ENCODE peak calls at places on chromosomes 11 and 22, in five cellular contexts. C is SJSA1, H is tibial nerve, S is K562, A is IMR-90. Y is an unnamed sample.
A peak's percentile ranks its signal among the peaks of the same experiment; 100 is the strongest.

GRCh38 chr11:91104237-91104636 is 881.4 kb upstream of the CHORDC1 start:
- DNase-seq in C (no peak), H (no peak), S (no peak), A (peak; percentile 80), Y (no peak)

GRCh38 chr11:504053-504993 is 2.7 kb downstream of the RNH1 start:
- DNase-seq in C (no peak), H (no peak), S (peak; percentile 72), A (no peak), Y (no peak)

GRCh38 chr22:46131151-46131587 is 19.2 kb upstream of the PPARA start:
- DNase-seq in C (no peak), H (no peak), S (peak; percentile 51), A (no peak), Y (no peak)

GRCh38 chr22:23180893-23181762 is 819 bp downstream of the BCR start:
- DNase-seq in C (no peak), H (no peak), S (peak; percentile 92), A (no peak), Y (no peak)

GRCh38 chr11:64876835-64877341 is 1.5 kb downstream of the EHD1 start:
- DNase-seq in C (peak; percentile 86), H (no peak), S (no peak), A (peak; percentile 46), Y (peak; percentile 77)

GRCh38 chr11:8906629-8907028 is 4.4 kb upstream of the AKIP1 start:
- DNase-seq in C (peak; percentile 11), H (no peak), S (no peak), A (peak; percentile 84), Y (no peak)

GRCh38 chr11:70731670-70732492 is 333.6 kb downstream of the CTTN start:
- DNase-seq in C (no peak), H (no peak), S (no peak), A (no peak), Y (no peak)

GRCh38 chr22:38792833-38793232 is 1.1 kb downstream of the DNAL4 start:
- DNase-seq in C (no peak), H (no peak), S (no peak), A (peak; percentile 59), Y (no peak)

GRCh38 chr22:31177420-31178162 is 17.6 kb downstream of the RNF185 start:
- DNase-seq in C (peak; percentile 83), H (no peak), S (no peak), A (peak; percentile 96), Y (peak; percentile 51)

GRCh38 chr22:44068422-44069191 is 44.5 kb downstream of the PARVB start:
- DNase-seq in C (no peak), H (no peak), S (no peak), A (no peak), Y (no peak)

GRCh38 chr11:134071766-134072403 is 3.0 kb downstream of the JAM3 start:
- DNase-seq in C (no peak), H (no peak), S (no peak), A (peak; percentile 16), Y (no peak)

DNA sequence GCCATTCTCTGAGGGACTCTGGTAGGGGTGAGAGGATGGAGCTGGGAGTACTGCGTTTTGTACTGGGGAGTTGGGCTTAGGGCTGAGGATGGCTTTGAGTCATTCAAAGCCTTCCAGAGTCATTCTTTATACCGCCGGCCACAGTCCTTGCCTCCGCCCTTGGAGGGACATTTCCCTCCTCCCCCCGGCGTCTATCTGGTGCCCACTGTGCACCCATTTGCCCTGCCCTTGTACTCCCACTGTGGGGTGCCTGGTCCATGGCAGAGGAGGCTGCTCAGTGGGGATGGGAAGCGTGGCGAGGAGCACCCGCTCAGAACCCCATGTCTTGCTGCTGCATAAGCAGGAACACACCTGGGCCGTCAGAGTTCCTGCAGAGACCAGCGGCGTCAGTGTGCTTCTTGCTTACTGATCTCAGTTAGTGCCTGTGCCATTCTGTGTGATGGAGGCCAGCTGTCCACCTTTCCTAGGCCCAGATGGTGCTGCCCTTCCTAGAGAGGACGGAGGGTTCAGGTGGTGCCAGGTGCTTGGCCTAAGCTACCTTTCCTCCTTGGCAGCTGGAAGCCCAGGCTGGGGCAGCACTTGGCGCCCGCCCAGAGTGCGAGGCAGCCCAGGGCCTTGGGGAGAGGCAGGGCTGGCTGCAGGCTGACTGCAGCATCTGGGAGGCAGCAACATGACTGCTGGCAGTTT is 23.3 kb upstream of the TMEM191C start:
- DNase-seq in C (no peak), H (peak; percentile 7), S (no peak), A (no peak), Y (no peak)
- H3K36me3 ChIP-seq in C (peaks cover 33% of the 10 kb centered on the region), H (peaks cover 16% of the 10 kb centered on the region), S (peaks cover 64% of the 10 kb centered on the region), A (peaks cover 36% of the 10 kb centered on the region), Y (no peaks in the 10 kb centered on the region)

DNA sequence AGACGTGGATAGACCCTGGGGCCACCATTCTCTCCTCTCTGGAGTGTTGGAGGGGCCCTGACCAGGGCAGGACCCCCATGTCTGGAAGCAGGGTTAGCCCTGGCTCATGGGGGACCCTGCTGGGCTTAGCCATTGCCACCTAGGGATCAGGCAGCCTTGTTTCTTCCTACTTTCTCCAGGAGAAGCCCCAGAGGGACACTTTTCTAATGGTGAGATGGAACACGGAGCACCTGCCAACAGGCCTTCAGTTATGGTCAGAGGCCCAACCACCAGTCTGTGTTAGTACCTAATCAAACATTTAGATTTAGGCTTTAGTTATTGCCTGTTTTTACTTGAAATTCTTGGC is 1.9 kb upstream of the C22orf39 start:
- DNase-seq in C (no peak), H (no peak), S (no peak), A (no peak), Y (no peak)
- H3K36me3 ChIP-seq in C (peaks cover 82% of the 10 kb centered on the region), H (no peaks in the 10 kb centered on the region), S (peaks cover 86% of the 10 kb centered on the region), A (peaks cover 30% of the 10 kb centered on the region), Y (peaks cover 45% of the 10 kb centered on the region)

GRCh38 chr22:21605887-21606564 is 23.8 kb downstream of the YDJC start:
- DNase-seq in C (no peak), H (no peak), S (no peak), A (no peak), Y (no peak)

GRCh38 chr22:21611210-21611977 is 18.4 kb downstream of the YDJC start:
- DNase-seq in C (peak; percentile 75), H (no peak), S (no peak), A (no peak), Y (no peak)

GRCh38 chr22:21603973-21604372 is 25.8 kb downstream of the YDJC start:
- DNase-seq in C (no peak), H (no peak), S (no peak), A (no peak), Y (no peak)

GRCh38 chr22:21602579-21602978 is 27.2 kb downstream of the YDJC start:
- DNase-seq in C (no peak), H (no peak), S (no peak), A (no peak), Y (no peak)

DNA sequence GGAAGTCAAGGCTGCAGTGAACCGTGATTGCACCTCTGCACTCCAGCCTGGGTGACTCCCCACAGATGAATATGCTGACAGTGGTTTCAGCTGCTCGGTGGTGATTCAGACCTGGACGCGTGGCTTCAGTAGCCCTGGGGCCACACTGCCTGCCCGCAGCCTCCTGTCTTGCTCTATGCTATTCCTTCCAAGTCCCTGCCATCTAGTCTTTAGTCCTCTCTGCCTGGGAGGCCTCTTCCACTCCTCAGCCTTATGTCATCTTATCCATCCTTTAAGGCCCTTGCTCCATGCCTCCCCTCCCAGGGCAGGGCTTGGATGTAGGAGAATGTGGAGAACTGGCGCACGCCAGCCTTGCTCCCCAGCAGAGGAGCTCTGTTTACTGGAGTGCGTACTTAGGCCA is 23.0 kb downstream of the YDJC start:
- DNase-seq in C (no peak), H (no peak), S (no peak), A (no peak), Y (no peak)
- H3K36me3 ChIP-seq in C (peaks cover 48% of the 10 kb centered on the region), H (peaks cover 7% of the 10 kb centered on the region), S (peaks cover 80% of the 10 kb centered on the region), A (peaks cover 12% of the 10 kb centered on the region), Y (peaks cover 13% of the 10 kb centered on the region)

DNA sequence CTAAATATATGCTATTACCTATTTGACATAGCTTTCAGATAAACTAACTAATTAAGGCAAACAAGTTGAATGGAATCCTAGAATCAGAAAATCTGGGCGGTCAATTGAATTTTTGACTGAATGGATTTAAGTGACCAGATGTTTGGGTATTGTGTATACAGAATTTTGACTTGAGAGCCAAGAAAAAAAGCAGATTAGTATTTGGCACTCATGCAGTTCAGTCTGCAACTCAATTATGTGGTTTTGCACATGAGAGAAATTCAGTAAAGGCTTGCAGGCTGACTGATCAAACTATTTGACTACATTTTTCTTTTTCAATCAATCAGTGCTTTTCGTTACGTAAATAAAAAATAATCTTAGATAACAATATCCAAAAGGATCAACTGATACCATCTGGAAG is 254.8 kb downstream of the GUCY1A2 start:
- DNase-seq in C (no peak), H (no peak), S (no peak), A (no peak), Y (no peak)
- H3K36me3 ChIP-seq in C (no peaks in the 10 kb centered on the region), H (no peaks in the 10 kb centered on the region), S (no peaks in the 10 kb centered on the region), A (no peaks in the 10 kb centered on the region), Y (no peaks in the 10 kb centered on the region)

GRCh38 chr22:50361222-50361621 is 18.1 kb downstream of the PPP6R2 start:
- DNase-seq in C (no peak), H (no peak), S (no peak), A (no peak), Y (no peak)

GRCh38 chr22:50357756-50358155 is 14.6 kb downstream of the PPP6R2 start:
- DNase-seq in C (no peak), H (no peak), S (no peak), A (no peak), Y (no peak)

GRCh38 chr22:50361688-50362087 is 18.6 kb downstream of the PPP6R2 start:
- DNase-seq in C (no peak), H (no peak), S (no peak), A (no peak), Y (no peak)

GRCh38 chr22:50360578-50360977 is 17.5 kb downstream of the PPP6R2 start:
- DNase-seq in C (no peak), H (no peak), S (no peak), A (no peak), Y (peak; percentile 23)

GRCh38 chr22:50363411-50364194 is 20.5 kb downstream of the PPP6R2 start:
- DNase-seq in C (no peak), H (no peak), S (no peak), A (no peak), Y (no peak)
- H3K36me3 ChIP-seq in C (peaks cover 20% of the 10 kb centered on the region), H (peaks cover 9% of the 10 kb centered on the region), S (peaks cover 38% of the 10 kb centered on the region), A (peaks cover 26% of the 10 kb centered on the region), Y (peaks cover 1% of the 10 kb centered on the region)

GRCh38 chr11:43983221-43983795 is 40.9 kb downstream of the C11orf96 start:
- DNase-seq in C (no peak), H (no peak), S (no peak), A (peak; percentile 13), Y (no peak)
- H3K36me3 ChIP-seq in C (no peaks in the 10 kb centered on the region), H (no peaks in the 10 kb centered on the region), S (no peaks in the 10 kb centered on the region), A (no peaks in the 10 kb centered on the region), Y (no peaks in the 10 kb centered on the region)

DNA sequence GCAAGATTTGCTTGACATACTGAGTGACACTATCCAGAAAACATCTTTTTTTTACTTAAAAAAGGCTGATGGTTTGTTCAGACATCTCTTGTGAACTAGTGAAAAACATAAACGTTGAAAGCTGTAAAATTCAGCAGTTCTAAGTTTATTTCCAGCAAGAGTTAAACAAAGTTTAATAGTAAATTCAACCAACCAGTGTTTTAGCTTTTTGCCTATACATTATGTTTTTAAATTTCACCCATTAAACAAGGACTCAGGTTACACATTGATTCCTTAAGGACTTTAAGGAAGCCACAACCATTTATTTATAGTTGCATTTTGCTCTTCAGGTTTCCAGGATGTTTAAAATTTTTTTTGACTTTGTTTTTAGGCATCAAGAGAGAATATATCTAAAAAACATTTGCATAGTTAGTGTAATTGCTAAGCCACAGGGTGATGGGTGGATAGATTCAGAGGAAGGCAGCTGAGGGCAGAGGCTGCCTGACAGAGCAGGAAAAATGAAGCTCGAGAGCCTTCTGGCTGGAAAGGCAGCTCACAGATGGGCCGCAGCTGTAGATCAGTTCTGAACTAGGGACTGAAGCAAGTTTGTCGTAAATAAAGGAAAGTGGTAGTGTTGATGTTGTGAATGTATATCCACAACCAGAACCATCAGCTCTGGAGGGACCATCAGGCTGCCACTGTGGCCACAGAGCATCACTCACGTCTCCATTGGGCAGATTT is 9.6 kb downstream of the SNAP29 start:
- DNase-seq in C (no peak), H (no peak), S (peak; percentile 41), A (peak; percentile 58), Y (no peak)
- H3K36me3 ChIP-seq in C (peaks cover 49% of the 10 kb centered on the region), H (no peaks in the 10 kb centered on the region), S (peaks cover 59% of the 10 kb centered on the region), A (peaks cover 18% of the 10 kb centered on the region), Y (peaks cover 32% of the 10 kb centered on the region)

GRCh38 chr11:14552089-14552488 is 31.9 kb upstream of the PSMA1 start:
- DNase-seq in C (no peak), H (no peak), S (no peak), A (no peak), Y (no peak)
- H3K36me3 ChIP-seq in C (no peaks in the 10 kb centered on the region), H (no peaks in the 10 kb centered on the region), S (peaks cover 8% of the 10 kb centered on the region), A (no peaks in the 10 kb centered on the region), Y (no peaks in the 10 kb centered on the region)